ENCODE peak calls at places on chromosomes 1 and 21, in eight cellular contexts. S is dorsolateral prefrontal cortex, W is Peyer's patch, K is cardiac fibroblast, C is NB4, Y is fibroblast of the aortic adventitia, P is AG09319, D is psoas muscle. J is an unnamed sample.

GRCh38 chr1:180935326-180936109 is 22.8 kb downstream of the KIAA1614 start:
- DNase-seq in S (no peak), W (peak; percentile 85), K (no peak), C (no peak), Y (no peak), P (no peak), D (no peak), J (no peak)

GRCh38 chr1:223765036-223765718 is 52.8 kb downstream of the CAPN2 start:
- DNase-seq in S (peak; percentile 74), W (no peak), K (peak; percentile 27), C (no peak), Y (peak; percentile 54), P (no peak), D (no peak), J (peak; percentile 40)

GRCh38 chr1:12450831-12451559 is 167.0 kb downstream of the DHRS3 start:
- DNase-seq in S (no peak), W (no peak), K (no peak), C (no peak), Y (no peak), P (no peak), D (no peak), J (no peak)

GRCh38 chr1:87915771-87916170 is 587.1 kb downstream of the LMO4 start:
- DNase-seq in S (no peak), W (no peak), K (peak; percentile 27), C (no peak), Y (no peak), P (no peak), D (no peak), J (no peak)

GRCh38 chr1:91877574-91878208 is 8.3 kb downstream of the TGFBR3 start:
- DNase-seq in S (no peak), W (no peak), K (no peak), C (no peak), Y (peak; percentile 65), P (no peak), D (no peak), J (no peak)

GRCh38 chr1:54413295-54413694 is 7.1 kb upstream of the SSBP3 start:
- DNase-seq in S (peak; percentile 54), W (no peak), K (peak; percentile 79), C (no peak), Y (peak; percentile 51), P (no peak), D (peak; percentile 35), J (peak; percentile 30)

GRCh38 chr1:181014431-181015257 is 8.0 kb downstream of the STX6 start:
- DNase-seq in S (no peak), W (no peak), K (no peak), C (no peak), Y (no peak), P (no peak), D (no peak), J (no peak)

GRCh38 chr1:117161887-117162286 is 40.3 kb upstream of the TRIM45 start:
- DNase-seq in S (no peak), W (no peak), K (no peak), C (no peak), Y (no peak), P (no peak), D (no peak), J (no peak)

GRCh38 chr1:7581754-7582264 is 189.3 kb upstream of the VAMP3 start:
- DNase-seq in S (peak; percentile 34), W (peak; percentile 13), K (peak; percentile 1), C (no peak), Y (no peak), P (no peak), D (no peak), J (no peak)

GRCh38 chr1:223742861-223743517 is 30.6 kb downstream of the CAPN2 start:
- DNase-seq in S (no peak), W (no peak), K (no peak), C (no peak), Y (no peak), P (no peak), D (peak; percentile 25), J (no peak)

GRCh38 chr1:228099331-228099732 is 3.8 kb downstream of the C1orf35 start:
- DNase-seq in S (no peak), W (no peak), K (no peak), C (no peak), Y (no peak), P (no peak), D (peak; percentile 7), J (no peak)

GRCh38 chr1:217139513-217139912 is 416.3 kb upstream of the ESRRG start:
- DNase-seq in S (no peak), W (no peak), K (no peak), C (no peak), Y (no peak), P (no peak), D (no peak), J (no peak)

GRCh38 chr1:185646202-185646683 is 87.9 kb upstream of the HMCN1 start:
- DNase-seq in S (no peak), W (no peak), K (peak; percentile 99), C (no peak), Y (peak; percentile 98), P (peak; percentile 87), D (no peak), J (peak; percentile 98)

GRCh38 chr1:102941364-102941947 is 166.9 kb downstream of the COL11A1 start:
- DNase-seq in S (no peak), W (no peak), K (peak; percentile 22), C (no peak), Y (no peak), P (no peak), D (no peak), J (no peak)

GRCh38 chr1:94698341-94698740 is 121.8 kb upstream of the SLC44A3 start:
- DNase-seq in S (no peak), W (no peak), K (peak; percentile 41), C (no peak), Y (no peak), P (no peak), D (no peak), J (no peak)

GRCh38 chr1:116537439-116537838 is 33.4 kb downstream of the CD58 start:
- DNase-seq in S (no peak), W (no peak), K (peak; percentile 38), C (peak; percentile 45), Y (no peak), P (no peak), D (no peak), J (no peak)

GRCh38 chr21:37079211-37079824 is 6.3 kb downstream of the TTC3 start:
- DNase-seq in S (no peak), W (no peak), K (no peak), C (peak; percentile 58), Y (no peak), P (no peak), D (no peak), J (no peak)
- TF ChIP-seq CTCF in S (peak; percentile 12), W (peak; percentile 28), K (peak; percentile 34), C (peak; percentile 35), Y (peak; percentile 10), P (peak; percentile 16), D (peak; percentile 14), J (peak; percentile 15)

DNA sequence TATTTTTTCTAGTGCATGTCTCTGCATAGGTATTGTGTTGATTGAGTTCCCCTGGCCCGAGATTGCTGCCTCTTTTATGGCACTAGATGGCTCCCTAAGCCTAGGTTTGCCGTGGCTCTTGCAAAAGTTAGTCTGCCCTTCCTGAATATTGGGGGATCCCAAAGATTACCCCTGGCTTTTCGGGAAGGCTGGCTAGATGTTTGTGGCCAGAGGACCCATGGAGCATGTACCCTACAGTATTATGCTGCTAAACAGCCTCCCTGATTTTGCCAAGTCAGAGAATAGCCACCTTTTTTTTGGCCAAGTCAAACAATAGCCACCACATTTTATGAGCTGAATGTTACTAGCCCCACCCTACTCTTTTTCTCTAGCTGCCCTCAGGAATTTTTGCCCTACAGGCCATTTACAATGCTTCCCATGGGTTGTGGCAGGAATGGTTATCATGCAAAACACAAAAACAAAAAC is 343.2 kb downstream of the OLFM3 start:
- DNase-seq in S (no peak), W (no peak), K (peak; percentile 56), C (peak; percentile 9), Y (peak; percentile 11), P (no peak), D (no peak), J (peak; percentile 4)
- TF ChIP-seq CTCF in S (no peak), W (peak; percentile 34), K (peak; percentile 65), C (no peak), Y (peak; percentile 31), P (peak; percentile 7), D (no peak), J (peak; percentile 33)

GRCh38 chr1:32242341-32242851 is 4.6 kb upstream of the FAM167B start:
- DNase-seq in S (peak; percentile 56), W (no peak), K (peak; percentile 32), C (peak; percentile 63), Y (peak; percentile 58), P (no peak), D (peak; percentile 28), J (no peak)

GRCh38 chr1:32241011-32241763 is 5.8 kb upstream of the FAM167B start:
- DNase-seq in S (peak; percentile 44), W (peak; percentile 74), K (peak; percentile 47), C (peak; percentile 62), Y (peak; percentile 68), P (no peak), D (peak; percentile 73), J (peak; percentile 50)

GRCh38 chr1:32239790-32240139 is 7.3 kb upstream of the FAM167B start:
- DNase-seq in S (no peak), W (no peak), K (no peak), C (no peak), Y (no peak), P (no peak), D (no peak), J (no peak)

GRCh38 chr1:32239335-32239734 is 7.7 kb upstream of the FAM167B start:
- DNase-seq in S (no peak), W (no peak), K (no peak), C (no peak), Y (no peak), P (no peak), D (no peak), J (no peak)

GRCh38 chr1:32240140-32240951 is 6.7 kb upstream of the FAM167B start:
- DNase-seq in S (peak; percentile 60), W (peak; percentile 77), K (peak; percentile 34), C (peak; percentile 57), Y (peak; percentile 51), P (no peak), D (peak; percentile 67), J (peak; percentile 33)
- TF ChIP-seq CTCF in S (peak; percentile 38), W (peak; percentile 25), K (peak; percentile 17), C (no peak), Y (peak; percentile 31), P (peak; percentile 34), D (peak; percentile 14), J (peak; percentile 26)

GRCh38 chr1:24092979-24093378 is 19.0 kb downstream of the MYOM3 start:
- DNase-seq in S (no peak), W (peak; percentile 19), K (no peak), C (no peak), Y (no peak), P (no peak), D (no peak), J (no peak)

GRCh38 chr1:24096009-24096736 is 15.8 kb downstream of the MYOM3 start:
- DNase-seq in S (no peak), W (no peak), K (no peak), C (no peak), Y (no peak), P (no peak), D (peak; percentile 71), J (no peak)

GRCh38 chr1:24095140-24095859 is 16.6 kb downstream of the MYOM3 start:
- DNase-seq in S (no peak), W (no peak), K (no peak), C (no peak), Y (no peak), P (no peak), D (no peak), J (no peak)

GRCh38 chr1:24093762-24094161 is 18.2 kb downstream of the MYOM3 start:
- DNase-seq in S (no peak), W (peak; percentile 26), K (no peak), C (no peak), Y (no peak), P (no peak), D (no peak), J (no peak)

GRCh38 chr1:24094554-24094953 is 17.4 kb downstream of the MYOM3 start:
- DNase-seq in S (no peak), W (peak; percentile 44), K (no peak), C (no peak), Y (no peak), P (no peak), D (peak; percentile 3), J (no peak)
- TF ChIP-seq CTCF in S (no peak), W (no peak), K (peak; percentile 5), C (no peak), Y (no peak), P (no peak), D (no peak), J (peak; percentile 2)